ENCODE peak calls at places on chromosomes 4 and X, in nine cellular contexts. W is heart left ventricle, P is stomach, Z is tibial nerve, J is adrenal gland, K is ovary, B is uterus, M is suprapubic skin, C is endothelial cell of umbilical vein. R is an unnamed sample.

GRCh38 chr4:169282429-169283113 is 11.8 kb upstream of the SH3RF1 start:
- DNase-seq in W (no peak), P (no peak), Z (no peak), J (no peak), K (no peak), B (no peak), M (no peak), C (no peak), R (no peak)

GRCh38 chr4:168291242-168291641 is 27.3 kb downstream of the DDX60 start:
- DNase-seq in W (no peak), P (no peak), Z (no peak), J (no peak), K (no peak), B (no peak), M (no peak), C (no peak), R (no peak)

GRCh38 chrX:51894697-51895336 is 1.4 kb downstream of the MAGED1 start:
- DNase-seq in W (peak), P (no peak), Z (peak), J (peak), K (peak), B (peak), M (no peak), C (peak), R (peak)

GRCh38 chrX:2609431-2610238 is 81.5 kb upstream of the CD99 start:
- DNase-seq in W (peak), P (no peak), Z (no peak), J (peak), K (no peak), B (no peak), M (no peak), C (peak), R (no peak)

GRCh38 chrX:77937291-77937690 is 26.8 kb downstream of the ATP7A start:
- DNase-seq in W (no peak), P (no peak), Z (no peak), J (no peak), K (no peak), B (no peak), M (no peak), C (peak), R (no peak)

GRCh38 chrX:46184749-46185148 is 360.5 kb downstream of the ZNF674 start:
- DNase-seq in W (no peak), P (no peak), Z (no peak), J (no peak), K (no peak), B (no peak), M (no peak), C (no peak), R (no peak)

GRCh38 chrX:151899622-151900021 is 13.1 kb upstream of the MAGEA4 start:
- DNase-seq in W (no peak), P (no peak), Z (no peak), J (no peak), K (no peak), B (no peak), M (no peak), C (no peak), R (no peak)

GRCh38 chr4:113825272-113825671 is 63.7 kb upstream of the CAMK2D start:
- DNase-seq in W (no peak), P (no peak), Z (no peak), J (no peak), K (no peak), B (no peak), M (no peak), C (no peak), R (peak)

GRCh38 chr4:155405059-155405458 is 28.3 kb upstream of the MAP9 start:
- DNase-seq in W (no peak), P (no peak), Z (no peak), J (no peak), K (no peak), B (no peak), M (no peak), C (no peak), R (no peak)

GRCh38 chr4:55671667-55672066 is 35.6 kb upstream of the NMU start:
- DNase-seq in W (no peak), P (no peak), Z (no peak), J (no peak), K (no peak), B (no peak), M (no peak), C (no peak), R (no peak)

GRCh38 chrX:110678591-110678990 is 117.0 kb downstream of the CHRDL1 start:
- DNase-seq in W (no peak), P (no peak), Z (no peak), J (no peak), K (no peak), B (no peak), M (no peak), C (no peak), R (no peak)

GRCh38 chrX:17655232-17656034 is 81.9 kb upstream of the SCML1 start:
- DNase-seq in W (no peak), P (no peak), Z (no peak), J (no peak), K (no peak), B (no peak), M (no peak), C (peak), R (no peak)

GRCh38 chrX:56812515-56813105 is 83.6 kb downstream of the NBDY start:
- DNase-seq in W (no peak), P (no peak), Z (no peak), J (no peak), K (no peak), B (no peak), M (peak), C (peak), R (no peak)

GRCh38 chr4:136687118-136687517 is 845.2 kb downstream of the PCDH18 start:
- DNase-seq in W (no peak), P (no peak), Z (no peak), J (no peak), K (no peak), B (no peak), M (no peak), C (no peak), R (no peak)

GRCh38 chr4:184413227-184414064 is 60.9 kb downstream of the IRF2 start:
- DNase-seq in W (no peak), P (no peak), Z (no peak), J (no peak), K (no peak), B (no peak), M (no peak), C (no peak), R (no peak)

GRCh38 chr4:138897818-138898226 is 117.8 kb upstream of the NOCT start:
- DNase-seq in W (no peak), P (no peak), Z (no peak), J (no peak), K (no peak), B (no peak), M (no peak), C (no peak), R (no peak)

GRCh38 chr4:41932988-41933387 is 2.2 kb upstream of the TMEM33 start:
- DNase-seq in W (no peak), P (no peak), Z (no peak), J (no peak), K (no peak), B (no peak), M (no peak), C (no peak), R (no peak)

GRCh38 chrX:33211356-33212254 is at the start of gene DMD:
- DNase-seq in W (peak), P (no peak), Z (peak), J (peak), K (peak), B (peak), M (no peak), C (peak), R (peak)

GRCh38 chrX:12767856-12768255 is 23.4 kb upstream of the PRPS2 start:
- DNase-seq in W (no peak), P (no peak), Z (no peak), J (no peak), K (no peak), B (no peak), M (no peak), C (peak), R (no peak)

DNA sequence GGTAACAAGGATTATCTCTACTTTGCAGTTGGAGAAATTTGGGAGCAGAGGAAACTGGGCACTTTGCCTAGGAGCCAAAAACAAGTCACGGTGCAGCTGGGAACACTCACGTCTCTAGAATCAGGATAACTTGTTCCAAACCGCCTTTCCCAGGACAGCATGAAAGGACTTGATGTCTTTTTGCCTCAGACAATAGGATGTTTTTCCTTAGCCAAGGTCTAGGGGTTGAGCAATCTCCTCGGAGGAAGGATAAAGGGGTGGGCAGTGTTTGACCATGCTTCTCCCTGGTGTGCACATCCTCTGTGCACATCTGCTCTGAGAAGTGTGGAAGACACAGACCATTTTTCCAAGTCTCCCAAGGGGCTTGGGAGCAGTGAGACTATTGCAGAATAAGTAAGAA is 1.7 kb upstream of the SPARCL1 start:
- DNase-seq in W (peak), P (peak), Z (peak), J (peak), K (peak), B (peak), M (peak), C (peak), R (peak)
- TF ChIP-seq POLR2A in W (no peak), P (no peak), Z (no peak), J (no peak), K (no peak), B (peak), M (no peak), C (no peak), R (no peak)

GRCh38 chrX:150873616-150874015 is 24.9 kb downstream of the CD99L2 start:
- DNase-seq in W (peak), P (peak), Z (no peak), J (no peak), K (no peak), B (peak), M (no peak), C (peak), R (no peak)

GRCh38 chrX:150874448-150874847 is 24.0 kb downstream of the CD99L2 start:
- DNase-seq in W (no peak), P (no peak), Z (no peak), J (no peak), K (no peak), B (no peak), M (no peak), C (no peak), R (no peak)

GRCh38 chrX:150870487-150871340 is 27.8 kb downstream of the CD99L2 start:
- DNase-seq in W (no peak), P (no peak), Z (no peak), J (no peak), K (no peak), B (no peak), M (no peak), C (no peak), R (no peak)

GRCh38 chrX:150871341-150871811 is 27.1 kb downstream of the CD99L2 start:
- DNase-seq in W (no peak), P (no peak), Z (no peak), J (no peak), K (no peak), B (no peak), M (no peak), C (no peak), R (no peak)

DNA sequence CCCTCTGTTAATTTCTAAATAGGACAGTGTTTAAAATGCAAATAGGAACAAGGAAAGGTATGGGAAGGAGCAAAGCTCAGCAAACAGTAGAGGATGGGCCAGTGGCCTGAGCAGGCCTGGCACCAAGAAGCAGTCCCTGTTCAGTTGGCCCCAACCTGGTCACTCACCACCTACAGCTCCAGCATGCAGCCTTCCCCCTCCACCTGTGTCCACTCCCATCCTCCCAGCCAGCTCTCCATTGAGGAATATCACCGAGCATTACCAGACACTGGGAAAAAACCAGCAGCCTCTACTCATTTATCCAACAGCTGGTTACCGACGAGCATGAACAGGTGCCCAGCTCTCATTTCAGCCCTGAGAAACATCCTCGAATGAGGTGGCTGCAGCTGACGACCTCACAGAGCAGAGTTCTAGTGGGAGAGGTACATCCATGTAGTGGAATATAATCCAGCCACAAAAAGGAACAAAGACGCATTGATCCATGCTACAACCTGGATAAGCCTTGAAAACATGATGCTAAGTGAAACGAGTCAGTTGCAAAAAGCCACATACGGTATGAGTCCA is 25.6 kb downstream of the CD99L2 start:
- DNase-seq in W (no peak), P (no peak), Z (no peak), J (no peak), K (no peak), B (no peak), M (no peak), C (no peak), R (no peak)
- H3K27ac ChIP-seq in W (peak), P (no peak), Z (no peak), J (no peak), K (no peak), B (no peak), M (no peak), C (no peak), R (no peak)

DNA sequence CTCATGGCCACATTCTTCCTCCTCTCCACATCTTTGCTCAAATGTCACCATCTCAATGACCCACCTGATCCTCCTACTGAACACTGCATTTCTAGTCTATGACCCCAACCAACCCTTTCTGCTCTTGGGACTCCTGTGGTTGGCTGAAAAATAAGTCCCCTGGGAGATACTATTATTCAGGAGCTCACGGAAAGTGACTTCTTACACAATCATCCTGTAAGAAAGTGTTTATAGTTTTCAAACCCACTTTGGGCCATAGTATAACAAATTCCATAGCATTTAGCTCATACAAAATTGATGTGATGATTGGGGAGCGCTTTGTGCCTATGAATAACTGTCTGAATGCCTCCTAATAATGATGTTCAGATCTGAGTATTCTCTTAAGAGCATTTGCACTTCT is 161.4 kb upstream of the HS3ST1 start:
- DNase-seq in W (no peak), P (no peak), Z (no peak), J (no peak), K (no peak), B (no peak), M (no peak), C (no peak), R (no peak)
- TF ChIP-seq POLR2A in W (no peak), P (no peak), Z (no peak), J (no peak), K (no peak), B (no peak), M (no peak), C (no peak), R (no peak)

GRCh38 chrX:54825716-54826428 is 18.3 kb downstream of the MAGED2 start:
- DNase-seq in W (no peak), P (no peak), Z (no peak), J (no peak), K (no peak), B (no peak), M (no peak), C (no peak), R (no peak)
- H3K27ac ChIP-seq in W (no peak), P (no peak), Z (no peak), J (no peak), K (no peak), B (no peak), M (no peak), C (no peak), R (no peak)